ENCODE peak calls at places on chromosomes 4 and X, in ten cellular contexts. One of them, this sample, is unnamed. For H3K36me3, the result is how much of the 10 kb centered on the place peaks cover.

GRCh38 chr4:148649669-148650331 is 207.6 kb upstream of the NR3C2 start:
- DNase-seq in endodermal cell: no peak
- DNase-seq in transverse colon: no peak
- DNase-seq in heart left ventricle: no peak
- DNase-seq in prostate gland: no peak
- DNase-seq in WERI-Rb-1: no peak
- DNase-seq in endothelial cell of umbilical vein: no peak
- DNase-seq in effector memory CD4-positive, alpha-beta T cell: no peak
- DNase-seq in ovary: no peak
- DNase-seq in upper lobe of right lung: no peak
- DNase-seq in this sample: no peak

GRCh38 chr4:84920591-84920990 is 45.9 kb downstream of the WDFY3 start:
- DNase-seq in heart left ventricle: no peak
- DNase-seq in endothelial cell of umbilical vein: peak
- DNase-seq in WERI-Rb-1: no peak
- DNase-seq in upper lobe of right lung: no peak
- DNase-seq in transverse colon: no peak
- DNase-seq in endodermal cell: no peak
- DNase-seq in prostate gland: no peak
- DNase-seq in ovary: no peak
- DNase-seq in effector memory CD4-positive, alpha-beta T cell: no peak
- DNase-seq in this sample: no peak

GRCh38 chrX:39984191-39984956 is 113.4 kb downstream of the BCOR start:
- DNase-seq in endodermal cell: no peak
- DNase-seq in transverse colon: no peak
- DNase-seq in WERI-Rb-1: peak
- DNase-seq in prostate gland: no peak
- DNase-seq in endothelial cell of umbilical vein: no peak
- DNase-seq in ovary: peak
- DNase-seq in effector memory CD4-positive, alpha-beta T cell: no peak
- DNase-seq in upper lobe of right lung: no peak
- DNase-seq in heart left ventricle: no peak
- DNase-seq in this sample: no peak

GRCh38 chr4:4270529-4270928 is 19.4 kb downstream of the LYAR start:
- DNase-seq in effector memory CD4-positive, alpha-beta T cell: no peak
- DNase-seq in upper lobe of right lung: no peak
- DNase-seq in prostate gland: no peak
- DNase-seq in ovary: no peak
- DNase-seq in transverse colon: no peak
- DNase-seq in endothelial cell of umbilical vein: no peak
- DNase-seq in endodermal cell: no peak
- DNase-seq in WERI-Rb-1: no peak
- DNase-seq in heart left ventricle: no peak
- DNase-seq in this sample: no peak

GRCh38 chr4:125368684-125369083 is 53.9 kb downstream of the FAT4 start:
- DNase-seq in WERI-Rb-1: no peak
- DNase-seq in ovary: no peak
- DNase-seq in upper lobe of right lung: no peak
- DNase-seq in endodermal cell: no peak
- DNase-seq in effector memory CD4-positive, alpha-beta T cell: no peak
- DNase-seq in transverse colon: no peak
- DNase-seq in heart left ventricle: no peak
- DNase-seq in prostate gland: no peak
- DNase-seq in endothelial cell of umbilical vein: peak
- DNase-seq in this sample: no peak

GRCh38 chr4:113952452-113953029 is 26.9 kb downstream of the ARSJ start:
- DNase-seq in upper lobe of right lung: no peak
- DNase-seq in endothelial cell of umbilical vein: peak
- DNase-seq in prostate gland: no peak
- DNase-seq in effector memory CD4-positive, alpha-beta T cell: no peak
- DNase-seq in WERI-Rb-1: peak
- DNase-seq in endodermal cell: peak
- DNase-seq in ovary: no peak
- DNase-seq in transverse colon: no peak
- DNase-seq in heart left ventricle: no peak
- DNase-seq in this sample: no peak

GRCh38 chrX:13026877-13027652 is 17.4 kb downstream of the FAM9C start:
- DNase-seq in upper lobe of right lung: no peak
- DNase-seq in WERI-Rb-1: no peak
- DNase-seq in endothelial cell of umbilical vein: no peak
- DNase-seq in ovary: no peak
- DNase-seq in prostate gland: no peak
- DNase-seq in effector memory CD4-positive, alpha-beta T cell: no peak
- DNase-seq in heart left ventricle: no peak
- DNase-seq in transverse colon: no peak
- DNase-seq in endodermal cell: no peak
- DNase-seq in this sample: no peak

GRCh38 chr4:39514888-39515401 is 12.3 kb downstream of the UGDH start:
- DNase-seq in transverse colon: peak
- DNase-seq in upper lobe of right lung: peak
- DNase-seq in endodermal cell: no peak
- DNase-seq in ovary: peak
- DNase-seq in prostate gland: peak
- DNase-seq in effector memory CD4-positive, alpha-beta T cell: no peak
- DNase-seq in heart left ventricle: no peak
- DNase-seq in endothelial cell of umbilical vein: no peak
- DNase-seq in WERI-Rb-1: no peak
- DNase-seq in this sample: no peak

DNA sequence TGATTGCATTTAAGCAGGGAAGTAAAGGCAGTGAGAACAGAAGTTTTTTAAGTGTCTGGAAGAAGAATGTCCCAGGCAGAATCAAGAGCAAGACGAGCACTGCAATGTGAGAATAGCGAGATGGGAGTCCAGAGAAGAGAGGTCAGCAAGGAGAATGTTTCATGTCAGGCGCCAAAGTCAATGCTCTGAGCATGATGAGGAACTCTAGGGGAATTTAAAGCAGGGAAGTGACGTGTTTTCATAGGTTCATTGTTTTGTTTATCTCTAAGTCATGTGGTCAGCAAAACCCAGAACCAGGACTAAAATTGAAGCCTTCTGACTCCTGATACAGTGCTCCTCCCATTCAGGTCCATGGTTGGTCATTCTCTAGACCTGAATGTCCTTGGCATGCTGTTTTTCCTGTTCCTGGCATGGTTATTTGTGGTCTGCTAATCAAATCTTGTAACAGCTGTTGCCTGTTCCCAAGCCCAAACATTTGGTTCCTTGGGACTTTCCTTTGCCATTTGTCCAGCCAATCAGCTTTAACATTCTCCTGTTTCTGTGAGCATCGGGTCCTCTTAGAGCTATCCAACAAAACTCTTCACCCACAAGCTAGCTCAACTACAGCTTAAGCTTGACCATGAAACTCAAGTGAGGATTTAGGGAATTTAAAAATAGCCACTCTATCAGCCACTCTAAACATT is 37.7 kb downstream of the PTCHD1 start:
- DNase-seq in effector memory CD4-positive, alpha-beta T cell: no peak
- DNase-seq in heart left ventricle: peak
- DNase-seq in endothelial cell of umbilical vein: no peak
- DNase-seq in upper lobe of right lung: no peak
- DNase-seq in prostate gland: no peak
- DNase-seq in ovary: no peak
- DNase-seq in transverse colon: no peak
- DNase-seq in WERI-Rb-1: no peak
- DNase-seq in endodermal cell: no peak
- DNase-seq in this sample: no peak
- H3K27ac ChIP-seq in effector memory CD4-positive, alpha-beta T cell: no peak
- H3K27ac ChIP-seq in heart left ventricle: no peak
- H3K27ac ChIP-seq in endothelial cell of umbilical vein: no peak
- H3K27ac ChIP-seq in upper lobe of right lung: no peak
- H3K27ac ChIP-seq in prostate gland: no peak
- H3K27ac ChIP-seq in ovary: no peak
- H3K27ac ChIP-seq in transverse colon: no peak
- H3K27ac ChIP-seq in WERI-Rb-1: no peak
- H3K27ac ChIP-seq in endodermal cell: no peak
- H3K27ac ChIP-seq in this sample: no peak

GRCh38 chr4:76166480-76166879 is 18.3 kb upstream of the NUP54 start:
- DNase-seq in effector memory CD4-positive, alpha-beta T cell: no peak
- DNase-seq in upper lobe of right lung: no peak
- DNase-seq in prostate gland: no peak
- DNase-seq in ovary: no peak
- DNase-seq in endodermal cell: no peak
- DNase-seq in endothelial cell of umbilical vein: no peak
- DNase-seq in WERI-Rb-1: no peak
- DNase-seq in heart left ventricle: no peak
- DNase-seq in transverse colon: no peak
- DNase-seq in this sample: no peak

GRCh38 chr4:76174216-76174615 is 26.0 kb upstream of the NUP54 start:
- DNase-seq in upper lobe of right lung: no peak
- DNase-seq in effector memory CD4-positive, alpha-beta T cell: no peak
- DNase-seq in heart left ventricle: no peak
- DNase-seq in ovary: no peak
- DNase-seq in prostate gland: no peak
- DNase-seq in WERI-Rb-1: no peak
- DNase-seq in transverse colon: no peak
- DNase-seq in endothelial cell of umbilical vein: no peak
- DNase-seq in endodermal cell: no peak
- DNase-seq in this sample: no peak

DNA sequence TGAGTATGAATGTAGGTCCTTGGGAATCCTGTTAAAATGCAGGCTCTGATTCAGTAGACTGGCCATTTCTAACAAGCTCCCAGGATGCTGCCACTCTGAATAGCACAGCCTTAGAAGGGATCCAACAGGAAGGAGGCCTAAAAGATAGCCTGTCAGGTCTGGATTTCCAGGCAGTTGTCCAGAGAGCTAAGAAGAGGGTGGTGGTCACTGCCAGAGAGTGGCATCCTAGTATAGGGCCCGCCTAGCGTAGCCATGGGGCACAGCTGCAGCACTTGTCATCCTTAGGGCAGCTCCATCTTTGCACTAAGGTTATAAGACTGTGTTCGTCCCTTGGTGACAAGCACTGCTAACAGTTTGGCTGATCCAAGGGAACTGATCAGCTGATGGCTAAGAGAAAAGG is 20.5 kb upstream of the NUP54 start:
- DNase-seq in upper lobe of right lung: no peak
- DNase-seq in heart left ventricle: no peak
- DNase-seq in WERI-Rb-1: no peak
- DNase-seq in endothelial cell of umbilical vein: no peak
- DNase-seq in prostate gland: no peak
- DNase-seq in endodermal cell: no peak
- DNase-seq in effector memory CD4-positive, alpha-beta T cell: no peak
- DNase-seq in ovary: no peak
- DNase-seq in transverse colon: no peak
- DNase-seq in this sample: no peak
- H3K36me3 ChIP-seq in upper lobe of right lung: half or more
- H3K36me3 ChIP-seq in heart left ventricle: half or more
- H3K36me3 ChIP-seq in WERI-Rb-1: half or more
- H3K36me3 ChIP-seq in endothelial cell of umbilical vein: under half
- H3K36me3 ChIP-seq in prostate gland: under half
- H3K36me3 ChIP-seq in endodermal cell: under half
- H3K36me3 ChIP-seq in effector memory CD4-positive, alpha-beta T cell: under half
- H3K36me3 ChIP-seq in ovary: under half
- H3K36me3 ChIP-seq in transverse colon: under half
- H3K36me3 ChIP-seq in this sample: under half

DNA sequence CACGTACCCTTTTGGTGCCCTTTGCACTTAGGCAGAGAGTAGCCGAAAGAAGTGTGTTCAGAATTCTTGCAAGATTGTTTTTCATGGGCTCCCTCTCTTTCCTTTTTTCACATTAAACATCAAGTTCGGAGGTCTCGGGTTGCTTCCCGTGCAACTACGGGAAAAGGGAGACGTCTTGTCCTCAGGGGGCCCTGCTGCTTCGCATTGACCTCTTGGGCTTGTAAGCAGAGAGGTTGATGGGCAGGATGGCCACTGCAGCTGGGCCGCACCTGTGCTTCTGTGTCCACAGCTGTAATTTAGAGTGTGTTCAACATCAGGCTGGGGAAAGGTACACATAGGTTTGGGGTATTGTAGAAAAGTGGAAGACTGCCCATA is 109.7 kb downstream of the SPRY1 start:
- DNase-seq in endothelial cell of umbilical vein: no peak
- DNase-seq in ovary: no peak
- DNase-seq in effector memory CD4-positive, alpha-beta T cell: no peak
- DNase-seq in heart left ventricle: no peak
- DNase-seq in upper lobe of right lung: no peak
- DNase-seq in endodermal cell: peak
- DNase-seq in transverse colon: no peak
- DNase-seq in WERI-Rb-1: peak
- DNase-seq in prostate gland: no peak
- DNase-seq in this sample: no peak
- H3K4me3 ChIP-seq in endothelial cell of umbilical vein: no peak
- H3K4me3 ChIP-seq in ovary: no peak
- H3K4me3 ChIP-seq in effector memory CD4-positive, alpha-beta T cell: no peak
- H3K4me3 ChIP-seq in heart left ventricle: peak
- H3K4me3 ChIP-seq in upper lobe of right lung: peak
- H3K4me3 ChIP-seq in endodermal cell: peak
- H3K4me3 ChIP-seq in transverse colon: peak
- H3K4me3 ChIP-seq in WERI-Rb-1: peak
- H3K4me3 ChIP-seq in prostate gland: peak
- H3K4me3 ChIP-seq in this sample: no peak

GRCh38 chr4:53905935-53906377 is 158.4 kb downstream of the CHIC2 start:
- DNase-seq in effector memory CD4-positive, alpha-beta T cell: no peak
- DNase-seq in heart left ventricle: peak
- DNase-seq in WERI-Rb-1: no peak
- DNase-seq in prostate gland: no peak
- DNase-seq in endothelial cell of umbilical vein: no peak
- DNase-seq in endodermal cell: peak
- DNase-seq in upper lobe of right lung: no peak
- DNase-seq in ovary: peak
- DNase-seq in transverse colon: peak
- DNase-seq in this sample: no peak

GRCh38 chr4:53906786-53907185 is 157.6 kb downstream of the CHIC2 start:
- DNase-seq in WERI-Rb-1: no peak
- DNase-seq in prostate gland: no peak
- DNase-seq in endodermal cell: no peak
- DNase-seq in ovary: no peak
- DNase-seq in endothelial cell of umbilical vein: no peak
- DNase-seq in effector memory CD4-positive, alpha-beta T cell: no peak
- DNase-seq in heart left ventricle: no peak
- DNase-seq in transverse colon: no peak
- DNase-seq in upper lobe of right lung: no peak
- DNase-seq in this sample: no peak

GRCh38 chr4:53905281-53905934 is 159.0 kb downstream of the CHIC2 start:
- DNase-seq in ovary: no peak
- DNase-seq in endothelial cell of umbilical vein: no peak
- DNase-seq in upper lobe of right lung: no peak
- DNase-seq in endodermal cell: no peak
- DNase-seq in heart left ventricle: no peak
- DNase-seq in transverse colon: no peak
- DNase-seq in effector memory CD4-positive, alpha-beta T cell: no peak
- DNase-seq in WERI-Rb-1: no peak
- DNase-seq in prostate gland: no peak
- DNase-seq in this sample: no peak

GRCh38 chr4:53908661-53909078 is 155.7 kb downstream of the CHIC2 start:
- DNase-seq in heart left ventricle: peak
- DNase-seq in transverse colon: peak
- DNase-seq in WERI-Rb-1: no peak
- DNase-seq in endothelial cell of umbilical vein: peak
- DNase-seq in prostate gland: peak
- DNase-seq in endodermal cell: no peak
- DNase-seq in ovary: peak
- DNase-seq in upper lobe of right lung: no peak
- DNase-seq in effector memory CD4-positive, alpha-beta T cell: no peak
- DNase-seq in this sample: peak

DNA sequence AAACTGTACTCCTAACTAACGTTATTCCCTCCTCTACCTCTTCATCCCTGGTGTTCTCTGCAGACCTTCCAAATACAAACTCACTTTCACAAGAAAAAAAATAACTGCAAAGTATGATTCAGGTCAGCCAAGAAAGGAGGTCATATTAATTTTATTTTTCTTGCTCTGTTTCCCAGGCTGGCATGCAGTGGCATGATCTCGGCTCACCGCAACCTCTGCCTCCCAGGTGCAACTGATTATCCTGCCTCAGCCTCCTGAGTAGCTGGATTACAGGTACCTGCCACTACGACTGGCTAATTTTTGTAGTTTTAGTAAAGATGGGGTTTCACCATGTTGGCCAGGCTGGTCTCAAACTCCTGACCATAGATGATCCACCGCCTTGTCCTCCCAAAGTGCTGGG is 156.6 kb downstream of the CHIC2 start:
- DNase-seq in endodermal cell: no peak
- DNase-seq in endothelial cell of umbilical vein: no peak
- DNase-seq in WERI-Rb-1: no peak
- DNase-seq in heart left ventricle: no peak
- DNase-seq in upper lobe of right lung: no peak
- DNase-seq in transverse colon: no peak
- DNase-seq in prostate gland: no peak
- DNase-seq in effector memory CD4-positive, alpha-beta T cell: no peak
- DNase-seq in ovary: no peak
- DNase-seq in this sample: no peak
- H3K27ac ChIP-seq in endodermal cell: no peak
- H3K27ac ChIP-seq in endothelial cell of umbilical vein: no peak
- H3K27ac ChIP-seq in WERI-Rb-1: no peak
- H3K27ac ChIP-seq in heart left ventricle: no peak
- H3K27ac ChIP-seq in upper lobe of right lung: no peak
- H3K27ac ChIP-seq in transverse colon: peak
- H3K27ac ChIP-seq in prostate gland: no peak
- H3K27ac ChIP-seq in effector memory CD4-positive, alpha-beta T cell: no peak
- H3K27ac ChIP-seq in ovary: no peak
- H3K27ac ChIP-seq in this sample: no peak

This sample was measured in naive thymus-derived CD4-positive, alpha-beta T cell.